ENCODE peak calls at places on chromosome 22, in six cellular contexts. One of them, this sample, is unnamed.

GRCh38 chr22:49437956-49438355 is 389.7 kb downstream of the BRD1 start:
- DNase-seq in lower leg skin: no peak
- DNase-seq in GM12865: no peak
- DNase-seq in PC-9: no peak
- DNase-seq in tibial artery: no peak
- DNase-seq in fibroblast of pulmonary artery: no peak
- DNase-seq in this sample: no peak

GRCh38 chr22:27959335-27960090 is 40.5 kb upstream of the PITPNB start:
- DNase-seq in fibroblast of pulmonary artery: no peak
- DNase-seq in tibial artery: no peak
- DNase-seq in lower leg skin: no peak
- DNase-seq in PC-9: no peak
- DNase-seq in GM12865: no peak
- DNase-seq in this sample: no peak

GRCh38 chr22:48779211-48779643 is 1048.4 kb downstream of the BRD1 start:
- DNase-seq in fibroblast of pulmonary artery: no peak
- DNase-seq in GM12865: no peak
- DNase-seq in tibial artery: no peak
- DNase-seq in lower leg skin: peak; percentile 72
- DNase-seq in PC-9: no peak
- DNase-seq in this sample: no peak

GRCh38 chr22:27116295-27116694 is 458.9 kb downstream of the MIAT start:
- DNase-seq in fibroblast of pulmonary artery: no peak
- DNase-seq in lower leg skin: no peak
- DNase-seq in GM12865: no peak
- DNase-seq in PC-9: no peak
- DNase-seq in tibial artery: no peak
- DNase-seq in this sample: no peak

GRCh38 chr22:32558681-32559355 is 84.2 kb downstream of the FBXO7 start:
- DNase-seq in tibial artery: peak; percentile 90
- DNase-seq in GM12865: no peak
- DNase-seq in fibroblast of pulmonary artery: peak; percentile 24
- DNase-seq in lower leg skin: peak; percentile 97
- DNase-seq in PC-9: peak; percentile 91
- DNase-seq in this sample: peak; percentile 67

GRCh38 chr22:47995718-47996117 is 1233.3 kb downstream of the TBC1D22A start:
- DNase-seq in PC-9: no peak
- DNase-seq in tibial artery: no peak
- DNase-seq in fibroblast of pulmonary artery: no peak
- DNase-seq in lower leg skin: no peak
- DNase-seq in GM12865: no peak
- DNase-seq in this sample: no peak

GRCh38 chr22:48622891-48623545 is 1204.7 kb downstream of the BRD1 start:
- DNase-seq in tibial artery: no peak
- DNase-seq in lower leg skin: no peak
- DNase-seq in PC-9: no peak
- DNase-seq in fibroblast of pulmonary artery: no peak
- DNase-seq in GM12865: no peak
- DNase-seq in this sample: no peak

GRCh38 chr22:50136431-50137047 is 34.0 kb upstream of the PANX2 start:
- DNase-seq in fibroblast of pulmonary artery: peak; percentile 72
- DNase-seq in tibial artery: no peak
- DNase-seq in GM12865: no peak
- DNase-seq in lower leg skin: no peak
- DNase-seq in PC-9: no peak
- DNase-seq in this sample: peak; percentile 20

GRCh38 chr22:29208502-29208862 is 2.8 kb downstream of the EMID1 start:
- DNase-seq in PC-9: no peak
- DNase-seq in tibial artery: no peak
- DNase-seq in fibroblast of pulmonary artery: no peak
- DNase-seq in GM12865: no peak
- DNase-seq in lower leg skin: no peak
- DNase-seq in this sample: no peak

GRCh38 chr22:20549232-20549841 is 41.9 kb downstream of the MED15 start:
- DNase-seq in lower leg skin: no peak
- DNase-seq in tibial artery: no peak
- DNase-seq in fibroblast of pulmonary artery: peak; percentile 41
- DNase-seq in PC-9: no peak
- DNase-seq in GM12865: no peak
- DNase-seq in this sample: no peak

GRCh38 chr22:42500164-42500835 is 19.3 kb downstream of the RRP7A start:
- DNase-seq in lower leg skin: peak; percentile 95
- DNase-seq in fibroblast of pulmonary artery: peak; percentile 71
- DNase-seq in PC-9: peak; percentile 84
- DNase-seq in tibial artery: peak; percentile 55
- DNase-seq in GM12865: peak; percentile 94
- DNase-seq in this sample: peak; percentile 58

GRCh38 chr22:37545703-37546435 is 14.4 kb upstream of the CDC42EP1 start:
- DNase-seq in GM12865: no peak
- DNase-seq in PC-9: peak; percentile 93
- DNase-seq in lower leg skin: peak; percentile 98
- DNase-seq in tibial artery: peak; percentile 94
- DNase-seq in fibroblast of pulmonary artery: peak; percentile 99
- DNase-seq in this sample: peak; percentile 96

GRCh38 chr22:29272624-29273023 is 4.6 kb downstream of the EWSR1 start:
- DNase-seq in lower leg skin: no peak
- DNase-seq in GM12865: no peak
- DNase-seq in PC-9: no peak
- DNase-seq in fibroblast of pulmonary artery: no peak
- DNase-seq in tibial artery: no peak
- DNase-seq in this sample: no peak

GRCh38 chr22:25572708-25573161 is 8.3 kb downstream of the GRK3 start:
- DNase-seq in tibial artery: no peak
- DNase-seq in fibroblast of pulmonary artery: no peak
- DNase-seq in lower leg skin: no peak
- DNase-seq in PC-9: no peak
- DNase-seq in GM12865: peak; percentile 77
- DNase-seq in this sample: no peak

GRCh38 chr22:21624120-21624879 is 5.5 kb downstream of the YDJC start:
- DNase-seq in GM12865: no peak
- DNase-seq in PC-9: no peak
- DNase-seq in tibial artery: no peak
- DNase-seq in fibroblast of pulmonary artery: peak; percentile 21
- DNase-seq in lower leg skin: no peak
- DNase-seq in this sample: no peak

GRCh38 chr22:29147241-29147919 is 58.3 kb upstream of the EMID1 start:
- DNase-seq in lower leg skin: no peak
- DNase-seq in PC-9: no peak
- DNase-seq in GM12865: no peak
- DNase-seq in tibial artery: no peak
- DNase-seq in fibroblast of pulmonary artery: no peak
- DNase-seq in this sample: no peak

GRCh38 chr22:31857247-31857646 is 87.1 kb upstream of the YWHAH start:
- DNase-seq in GM12865: no peak
- DNase-seq in lower leg skin: no peak
- DNase-seq in PC-9: no peak
- DNase-seq in fibroblast of pulmonary artery: no peak
- DNase-seq in tibial artery: no peak
- DNase-seq in this sample: no peak

GRCh38 chr22:49042066-49042465 is 785.6 kb downstream of the BRD1 start:
- DNase-seq in fibroblast of pulmonary artery: no peak
- DNase-seq in lower leg skin: no peak
- DNase-seq in tibial artery: no peak
- DNase-seq in PC-9: no peak
- DNase-seq in GM12865: no peak
- DNase-seq in this sample: no peak

GRCh38 chr22:23536821-23537345 is 43.2 kb downstream of the IGLL1 start:
- DNase-seq in fibroblast of pulmonary artery: no peak
- DNase-seq in lower leg skin: peak; percentile 68
- DNase-seq in PC-9: no peak
- DNase-seq in tibial artery: no peak
- DNase-seq in GM12865: no peak
- DNase-seq in this sample: no peak

GRCh38 chr22:23534851-23535717 is 45.0 kb downstream of the IGLL1 start:
- DNase-seq in tibial artery: no peak
- DNase-seq in lower leg skin: no peak
- DNase-seq in PC-9: no peak
- DNase-seq in fibroblast of pulmonary artery: no peak
- DNase-seq in GM12865: no peak
- DNase-seq in this sample: no peak

GRCh38 chr22:23539135-23539838 is 40.8 kb downstream of the IGLL1 start:
- DNase-seq in lower leg skin: peak; percentile 94
- DNase-seq in tibial artery: peak; percentile 85
- DNase-seq in GM12865: peak; percentile 87
- DNase-seq in PC-9: peak; percentile 44
- DNase-seq in fibroblast of pulmonary artery: peak; percentile 87
- DNase-seq in this sample: peak; percentile 66

GRCh38 chr22:23537421-23537820 is 42.7 kb downstream of the IGLL1 start:
- DNase-seq in fibroblast of pulmonary artery: no peak
- DNase-seq in tibial artery: no peak
- DNase-seq in GM12865: no peak
- DNase-seq in lower leg skin: peak; percentile 50
- DNase-seq in PC-9: no peak
- DNase-seq in this sample: no peak

GRCh38 chr22:23538502-23538860 is 41.6 kb downstream of the IGLL1 start:
- DNase-seq in tibial artery: no peak
- DNase-seq in lower leg skin: peak; percentile 75
- DNase-seq in PC-9: no peak
- DNase-seq in GM12865: no peak
- DNase-seq in fibroblast of pulmonary artery: no peak
- DNase-seq in this sample: no peak
- H3K4me3 ChIP-seq in tibial artery: no peak overlapping the region
- H3K4me3 ChIP-seq in lower leg skin: no peak overlapping the region
- H3K4me3 ChIP-seq in PC-9: no peak overlapping the region
- H3K4me3 ChIP-seq in GM12865: no peak overlapping the region
- H3K4me3 ChIP-seq in fibroblast of pulmonary artery: no peak overlapping the region
- H3K4me3 ChIP-seq in this sample: no peak overlapping the region

DNA sequence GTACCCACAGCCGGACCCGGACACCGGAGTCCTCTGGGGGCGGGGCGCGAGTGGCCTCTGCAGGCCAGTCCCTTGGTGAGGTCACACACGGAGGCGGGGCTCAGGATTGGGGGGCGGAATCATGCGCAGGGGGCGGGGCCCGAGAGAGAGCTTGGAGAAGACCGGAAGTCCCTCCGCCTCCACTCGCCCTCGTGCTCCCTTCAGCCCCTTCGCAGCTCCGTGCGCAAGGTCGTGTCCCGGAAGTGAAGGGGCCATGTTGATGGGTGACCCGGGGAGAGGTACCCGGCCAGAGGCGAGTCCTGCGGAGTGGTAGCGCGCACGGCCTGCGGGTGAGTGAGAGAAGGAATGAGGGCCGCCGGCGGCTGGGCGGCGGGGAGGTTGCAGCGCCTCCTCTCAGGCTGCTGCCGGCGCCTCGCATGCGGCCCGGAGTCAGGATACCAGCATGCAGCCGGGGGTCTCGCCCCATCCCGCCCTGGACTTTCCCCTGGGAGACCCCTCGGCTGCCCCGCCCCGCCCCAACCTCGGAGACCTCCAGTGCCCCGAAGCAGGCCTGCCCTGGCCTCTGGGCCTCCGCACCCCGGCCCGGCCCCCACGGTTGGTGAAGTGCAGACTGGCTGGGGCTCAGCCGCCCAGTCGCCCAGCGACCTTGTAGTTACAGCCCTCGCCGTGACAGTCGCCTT is at the start of gene MIEF1:
- DNase-seq in PC-9: peak; percentile 97
- DNase-seq in GM12865: peak; percentile 98
- DNase-seq in lower leg skin: peak; percentile 99
- DNase-seq in fibroblast of pulmonary artery: peak; percentile 95
- DNase-seq in tibial artery: peak; percentile 99
- DNase-seq in this sample: peak; percentile 96
- TF ChIP-seq CTCF in PC-9: no peak
- TF ChIP-seq CTCF in GM12865: no peak
- TF ChIP-seq CTCF in lower leg skin: no peak
- TF ChIP-seq CTCF in fibroblast of pulmonary artery: no peak
- TF ChIP-seq CTCF in tibial artery: no peak
- TF ChIP-seq CTCF in this sample: no peak

GRCh38 chr22:30606455-30607299 is at the start of gene TCN2:
- DNase-seq in lower leg skin: peak; percentile 93
- DNase-seq in GM12865: peak; percentile 70
- DNase-seq in fibroblast of pulmonary artery: peak; percentile 89
- DNase-seq in tibial artery: peak; percentile 70
- DNase-seq in PC-9: peak; percentile 53
- DNase-seq in this sample: peak; percentile 73
- H3K4me3 ChIP-seq in lower leg skin: peak within 1 kb of the TSS; percentile 47
- H3K4me3 ChIP-seq in GM12865: peak within 1 kb of the TSS; percentile 64
- H3K4me3 ChIP-seq in fibroblast of pulmonary artery: peak within 1 kb of the TSS; percentile 57
- H3K4me3 ChIP-seq in tibial artery: peak within 1 kb of the TSS; percentile 59
- H3K4me3 ChIP-seq in PC-9: peak within 1 kb of the TSS; percentile 46
- H3K4me3 ChIP-seq in this sample: peak within 1 kb of the TSS; percentile 67

GRCh38 chr22:33748714-33749113 is 171.6 kb downstream of the LARGE1 start:
- DNase-seq in lower leg skin: no peak
- DNase-seq in tibial artery: no peak
- DNase-seq in fibroblast of pulmonary artery: no peak
- DNase-seq in GM12865: no peak
- DNase-seq in PC-9: no peak
- DNase-seq in this sample: no peak

GRCh38 chr22:33746501-33746928 is 173.8 kb downstream of the LARGE1 start:
- DNase-seq in PC-9: no peak
- DNase-seq in fibroblast of pulmonary artery: no peak
- DNase-seq in GM12865: no peak
- DNase-seq in tibial artery: no peak
- DNase-seq in lower leg skin: no peak
- DNase-seq in this sample: no peak

GRCh38 chr22:33743756-33744155 is 176.5 kb downstream of the LARGE1 start:
- DNase-seq in PC-9: no peak
- DNase-seq in tibial artery: no peak
- DNase-seq in GM12865: peak; percentile 29
- DNase-seq in fibroblast of pulmonary artery: no peak
- DNase-seq in lower leg skin: no peak
- DNase-seq in this sample: no peak

GRCh38 chr22:33747029-33747428 is 173.2 kb downstream of the LARGE1 start:
- DNase-seq in tibial artery: no peak
- DNase-seq in fibroblast of pulmonary artery: no peak
- DNase-seq in PC-9: no peak
- DNase-seq in lower leg skin: no peak
- DNase-seq in GM12865: no peak
- DNase-seq in this sample: no peak

GRCh38 chr22:33747576-33748180 is 172.6 kb downstream of the LARGE1 start:
- DNase-seq in lower leg skin: no peak
- DNase-seq in PC-9: peak; percentile 5
- DNase-seq in GM12865: peak; percentile 16
- DNase-seq in fibroblast of pulmonary artery: no peak
- DNase-seq in tibial artery: no peak
- DNase-seq in this sample: no peak
- TF ChIP-seq CTCF in lower leg skin: no peak
- TF ChIP-seq CTCF in PC-9: no peak
- TF ChIP-seq CTCF in GM12865: no peak
- TF ChIP-seq CTCF in fibroblast of pulmonary artery: no peak
- TF ChIP-seq CTCF in tibial artery: no peak
- TF ChIP-seq CTCF in this sample: no peak